ENCODE peak calls at places on chromosomes 5 and 9, in seven cellular contexts. D is endothelial cell, E is SK-N-SH, Y is neural crest cell, T is ovary, U is Caco-2, L is ascending aorta. Z is an unnamed sample.
A peak's percentile ranks its signal among the peaks of the same experiment; 100 is the strongest.

GRCh38 chr5:95113489-95113888 is 171.4 kb downstream of the MCTP1 start:
- DNase-seq in E (no peak), U (peak; percentile 36), T (no peak), L (no peak), Y (no peak), D (no peak), Z (no peak)

GRCh38 chr9:124297553-124297905 is 39.8 kb downstream of the NEK6 start:
- DNase-seq in D (no peak), U (peak; percentile 24), Y (no peak), E (no peak), T (peak; percentile 68), L (no peak), Z (no peak)

GRCh38 chr9:120536094-120536493 is 43.9 kb downstream of the CDK5RAP2 start:
- DNase-seq in U (no peak), Y (no peak), E (no peak), D (no peak), T (no peak), L (no peak), Z (no peak)

GRCh38 chr9:104769655-104770054 is 5.7 kb downstream of the NIPSNAP3B start:
- DNase-seq in L (no peak), D (no peak), Y (no peak), T (no peak), U (no peak), E (no peak), Z (no peak)

GRCh38 chr5:93570294-93571110 is 10.5 kb downstream of the NR2F1-AS1 start:
- DNase-seq in L (no peak), U (no peak), Y (no peak), T (no peak), E (no peak), D (no peak), Z (no peak)

GRCh38 chr5:6712582-6713273 is 504 bp upstream of the TENT4A start:
- DNase-seq in D (peak; percentile 98), L (peak; percentile 88), Y (peak; percentile 93), E (no peak), T (peak; percentile 98), U (peak; percentile 98), Z (peak; percentile 98)

GRCh38 chr5:151612689-151613427 is 21.7 kb upstream of the FAT2 start:
- DNase-seq in T (no peak), D (no peak), U (no peak), E (no peak), L (no peak), Y (no peak), Z (no peak)

GRCh38 chr5:78514427-78515345 is 133.9 kb downstream of the LHFPL2 start:
- DNase-seq in U (no peak), D (no peak), T (no peak), E (no peak), L (no peak), Y (no peak), Z (no peak)

GRCh38 chr5:63127054-63127453 is 548.4 kb downstream of the LRRC70 start:
- DNase-seq in L (no peak), U (no peak), D (no peak), Y (no peak), T (no peak), E (no peak), Z (no peak)

GRCh38 chr5:127574852-127575679 is 57.6 kb downstream of the PRRC1 start:
- DNase-seq in Y (no peak), E (no peak), U (no peak), T (no peak), L (no peak), D (no peak), Z (no peak)

GRCh38 chr5:176780951-176781350 is 29.4 kb upstream of the UNC5A start:
- DNase-seq in L (no peak), U (no peak), D (no peak), T (no peak), E (no peak), Y (no peak), Z (no peak)

DNA sequence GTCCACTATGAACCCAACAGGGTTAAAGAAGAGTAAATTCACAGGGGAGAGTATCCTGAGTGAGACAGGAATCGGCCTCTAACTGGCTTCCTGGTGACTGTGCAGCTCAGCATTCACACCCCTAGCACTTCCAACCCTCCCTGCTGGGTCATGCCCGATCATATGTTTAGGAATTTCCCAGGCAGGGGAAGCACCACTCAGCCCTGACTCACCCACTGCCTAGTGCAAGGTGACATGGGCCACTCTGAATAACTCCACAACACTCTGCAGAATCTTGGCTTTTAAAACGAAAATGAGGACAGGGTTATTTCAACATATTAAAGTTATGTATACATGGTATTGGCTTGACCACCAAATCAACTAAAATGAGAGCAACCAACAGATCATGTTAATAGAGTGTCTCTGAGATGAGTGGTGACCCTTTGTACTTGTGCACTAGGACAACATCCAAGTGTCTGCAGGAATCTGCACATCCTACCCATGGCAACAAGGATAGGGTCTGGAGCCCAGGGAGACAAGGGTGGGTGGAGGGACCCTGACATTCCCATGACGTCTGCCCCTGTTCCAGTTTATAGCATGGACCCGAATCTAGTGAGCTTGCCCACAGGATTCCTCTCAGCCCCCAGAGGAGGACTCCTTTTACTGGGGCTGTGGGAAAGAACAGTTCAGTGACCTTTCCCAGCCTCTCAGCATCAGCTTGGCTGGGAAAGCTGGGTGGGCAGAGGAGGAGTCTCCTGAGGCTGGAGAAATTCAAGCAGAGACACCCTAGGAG is 485.8 kb downstream of the SEMA5A start:
- DNase-seq in L (no peak), Y (no peak), T (no peak), D (no peak), E (no peak), U (no peak), Z (no peak)
- TF ChIP-seq CTCF in L (no peak), Y (no peak), T (no peak), D (no peak), E (no peak), U (no peak), Z (no peak)

GRCh38 chr9:94941211-94941875 is 214.8 kb downstream of the AOPEP start:
- DNase-seq in Y (no peak), L (no peak), T (no peak), U (peak; percentile 41), D (no peak), E (no peak), Z (no peak)

GRCh38 chr9:94946256-94946655 is 219.8 kb downstream of the AOPEP start:
- DNase-seq in Y (no peak), D (no peak), L (no peak), E (no peak), T (no peak), U (no peak), Z (no peak)

GRCh38 chr9:94945191-94946144 is 219.0 kb downstream of the AOPEP start:
- DNase-seq in D (no peak), T (peak; percentile 66), Y (no peak), L (no peak), U (no peak), E (no peak), Z (no peak)

GRCh38 chr9:94948567-94949235 is 222.2 kb downstream of the AOPEP start:
- DNase-seq in E (no peak), L (no peak), D (no peak), Y (no peak), U (no peak), T (no peak), Z (no peak)

DNA sequence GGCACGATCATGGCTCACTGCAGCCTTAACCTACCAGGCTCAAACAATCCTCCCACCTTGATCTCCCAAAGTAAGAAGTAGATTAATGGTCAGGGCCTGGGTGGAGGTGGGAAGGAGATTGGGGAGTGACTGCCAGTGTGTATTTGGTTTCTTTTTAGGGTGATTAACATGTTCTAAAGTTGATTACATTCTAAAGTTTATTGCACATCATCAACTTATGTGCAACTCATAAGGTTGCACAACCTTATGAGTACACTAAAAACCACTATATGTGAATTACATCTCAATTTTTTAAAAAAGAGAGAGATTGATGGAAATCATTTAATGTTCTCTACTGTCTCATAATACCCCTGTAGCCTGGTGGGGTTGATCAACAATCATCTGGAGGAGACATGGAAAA is 218.1 kb downstream of the AOPEP start:
- DNase-seq in D (no peak), U (no peak), L (no peak), Y (no peak), E (no peak), T (no peak), Z (no peak)
- TF ChIP-seq CTCF in D (no peak), U (no peak), L (no peak), Y (no peak), E (no peak), T (no peak), Z (no peak)

GRCh38 chr5:61139094-61139873 is 23.0 kb downstream of the SMIM15 start:
- DNase-seq in L (no peak), T (no peak), E (peak; percentile 11), D (no peak), Y (no peak), U (peak; percentile 20), Z (no peak)
- TF ChIP-seq CTCF in L (peak; percentile 22), T (no peak), E (peak; percentile 41), D (no peak), Y (peak; percentile 36), U (peak; percentile 50), Z (no peak)

GRCh38 chr9:130938652-130939404 is at the start of gene FIBCD1:
- DNase-seq in Y (no peak), E (peak; percentile 75), U (peak; percentile 51), D (peak; percentile 39), L (no peak), T (no peak), Z (peak; percentile 41)
- TF ChIP-seq CTCF in Y (peak; percentile 44), E (peak; percentile 38), U (peak; percentile 16), D (peak; percentile 58), L (peak; percentile 30), T (no peak), Z (no peak)

GRCh38 chr9:21121595-21122251 is 19.9 kb downstream of the IFNW1 start:
- DNase-seq in D (no peak), L (no peak), E (no peak), T (no peak), Y (no peak), U (no peak), Z (no peak)
- TF ChIP-seq CTCF in D (no peak), L (no peak), E (no peak), T (no peak), Y (no peak), U (no peak), Z (no peak)

Z was measured in activated B cell treated with CpG ODN at 0.5 μM for 24 hours.